ENCODE peak calls at places on chromosomes 12 and 14, in eight cellular contexts. One of them, this sample, is unnamed.

GRCh38 chr14:101019541-101019940 is 116.0 kb upstream of the RTL1 start:
- DNase-seq in GM23338: no peak
- DNase-seq in psoas muscle: no peak
- DNase-seq in keratinocyte: no peak
- DNase-seq in fibroblast of lung: no peak
- DNase-seq in hepatocyte: no peak
- DNase-seq in endodermal cell: peak; percentile 17
- DNase-seq in cardiac fibroblast: no peak
- DNase-seq in this sample: no peak

GRCh38 chr12:46299846-46300245 is 31.0 kb upstream of the SLC38A1 start:
- DNase-seq in GM23338: no peak
- DNase-seq in psoas muscle: no peak
- DNase-seq in keratinocyte: no peak
- DNase-seq in fibroblast of lung: no peak
- DNase-seq in hepatocyte: no peak
- DNase-seq in endodermal cell: no peak
- DNase-seq in cardiac fibroblast: no peak
- DNase-seq in this sample: no peak

GRCh38 chr14:29028973-29029582 is 262.5 kb downstream of the FOXG1 start:
- DNase-seq in GM23338: peak; percentile 83
- DNase-seq in psoas muscle: no peak
- DNase-seq in keratinocyte: no peak
- DNase-seq in fibroblast of lung: peak; percentile 60
- DNase-seq in hepatocyte: peak; percentile 73
- DNase-seq in endodermal cell: peak; percentile 81
- DNase-seq in cardiac fibroblast: peak; percentile 28
- DNase-seq in this sample: no peak

GRCh38 chr12:75969768-75970167 is 61.8 kb downstream of the PHLDA1 start:
- DNase-seq in GM23338: peak; percentile 79
- DNase-seq in psoas muscle: no peak
- DNase-seq in keratinocyte: no peak
- DNase-seq in fibroblast of lung: no peak
- DNase-seq in hepatocyte: no peak
- DNase-seq in endodermal cell: peak; percentile 83
- DNase-seq in cardiac fibroblast: no peak
- DNase-seq in this sample: no peak

GRCh38 chr12:92123780-92124707 is 21.6 kb downstream of the BTG1 start:
- DNase-seq in GM23338: no peak
- DNase-seq in psoas muscle: no peak
- DNase-seq in keratinocyte: no peak
- DNase-seq in fibroblast of lung: peak; percentile 51
- DNase-seq in hepatocyte: no peak
- DNase-seq in endodermal cell: no peak
- DNase-seq in cardiac fibroblast: peak; percentile 45
- DNase-seq in this sample: no peak

GRCh38 chr12:106564678-106565329 is 18.0 kb upstream of the RFX4 start:
- DNase-seq in GM23338: no peak
- DNase-seq in psoas muscle: no peak
- DNase-seq in keratinocyte: no peak
- DNase-seq in fibroblast of lung: no peak
- DNase-seq in hepatocyte: no peak
- DNase-seq in endodermal cell: no peak
- DNase-seq in cardiac fibroblast: no peak
- DNase-seq in this sample: no peak

GRCh38 chr12:57756406-57757341 is 1.8 kb downstream of the MARCHF9 start:
- DNase-seq in GM23338: peak; percentile 89
- DNase-seq in psoas muscle: no peak
- DNase-seq in keratinocyte: no peak
- DNase-seq in fibroblast of lung: no peak
- DNase-seq in hepatocyte: peak; percentile 75
- DNase-seq in endodermal cell: peak; percentile 95
- DNase-seq in cardiac fibroblast: no peak
- DNase-seq in this sample: no peak

GRCh38 chr12:118853634-118854033 is 127.7 kb upstream of the SRRM4 start:
- DNase-seq in GM23338: peak; percentile 58
- DNase-seq in psoas muscle: no peak
- DNase-seq in keratinocyte: no peak
- DNase-seq in fibroblast of lung: no peak
- DNase-seq in hepatocyte: peak; percentile 7
- DNase-seq in endodermal cell: peak; percentile 74
- DNase-seq in cardiac fibroblast: peak; percentile 3
- DNase-seq in this sample: no peak

DNA sequence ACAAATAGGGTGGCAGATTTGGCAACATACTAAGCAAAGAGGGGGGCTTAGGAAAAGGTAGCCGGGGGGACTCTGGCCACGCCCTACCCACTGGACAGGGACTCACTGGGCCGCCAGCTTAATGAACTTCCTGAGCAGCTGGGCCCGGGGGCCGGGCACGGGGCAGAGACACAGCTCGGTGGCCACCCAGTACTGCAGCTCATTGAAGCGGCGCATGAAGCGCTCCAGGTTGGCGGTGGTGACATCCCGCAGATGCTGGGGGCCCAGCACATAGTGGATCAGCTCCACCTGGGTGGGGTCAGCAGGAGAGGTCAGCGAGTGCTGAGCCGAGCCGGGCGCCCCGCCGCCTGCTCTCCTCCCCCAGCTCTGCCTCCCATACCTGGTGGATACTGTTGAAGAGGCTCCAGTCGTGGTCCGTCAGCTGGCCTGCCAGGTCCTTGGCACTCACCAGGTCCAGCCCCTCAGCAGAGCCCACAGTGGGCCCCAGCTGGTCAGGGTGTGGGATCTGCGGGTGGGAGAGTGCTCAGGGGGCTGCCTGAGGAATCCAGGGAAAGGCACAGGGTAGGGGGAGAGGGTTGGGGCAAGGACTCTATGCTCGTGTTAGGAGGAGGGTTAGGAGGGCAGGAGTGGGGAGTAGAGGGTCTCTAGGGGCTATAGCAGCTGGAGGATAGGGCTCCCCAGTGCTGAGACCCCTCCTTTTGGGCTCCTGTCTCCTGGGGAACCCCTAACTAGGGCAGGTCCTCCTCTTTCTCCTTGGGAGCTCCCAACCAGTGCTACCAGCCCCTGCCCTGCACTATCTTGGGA is 15.4 kb upstream of the ENDOU start:
- DNase-seq in GM23338: no peak
- DNase-seq in psoas muscle: no peak
- DNase-seq in keratinocyte: no peak
- DNase-seq in fibroblast of lung: no peak
- DNase-seq in hepatocyte: no peak
- DNase-seq in endodermal cell: no peak
- DNase-seq in cardiac fibroblast: no peak
- DNase-seq in this sample: no peak
- H3K4me3 ChIP-seq in GM23338: no peak overlapping the region
- H3K4me3 ChIP-seq in psoas muscle: no peak overlapping the region
- H3K4me3 ChIP-seq in keratinocyte: no peak overlapping the region
- H3K4me3 ChIP-seq in fibroblast of lung: no peak overlapping the region
- H3K4me3 ChIP-seq in hepatocyte: no peak overlapping the region
- H3K4me3 ChIP-seq in endodermal cell: no peak overlapping the region
- H3K4me3 ChIP-seq in cardiac fibroblast: no peak overlapping the region
- H3K4me3 ChIP-seq in this sample: no peak overlapping the region

GRCh38 chr12:26918321-26919215 is 19.2 kb downstream of the INTS13 start:
- DNase-seq in GM23338: no peak
- DNase-seq in psoas muscle: no peak
- DNase-seq in keratinocyte: no peak
- DNase-seq in fibroblast of lung: peak; percentile 19
- DNase-seq in hepatocyte: no peak
- DNase-seq in endodermal cell: no peak
- DNase-seq in cardiac fibroblast: peak; percentile 16
- DNase-seq in this sample: no peak

GRCh38 chr12:26919216-26919555 is 18.6 kb downstream of the INTS13 start:
- DNase-seq in GM23338: no peak
- DNase-seq in psoas muscle: no peak
- DNase-seq in keratinocyte: no peak
- DNase-seq in fibroblast of lung: no peak
- DNase-seq in hepatocyte: no peak
- DNase-seq in endodermal cell: no peak
- DNase-seq in cardiac fibroblast: no peak
- DNase-seq in this sample: no peak

DNA sequence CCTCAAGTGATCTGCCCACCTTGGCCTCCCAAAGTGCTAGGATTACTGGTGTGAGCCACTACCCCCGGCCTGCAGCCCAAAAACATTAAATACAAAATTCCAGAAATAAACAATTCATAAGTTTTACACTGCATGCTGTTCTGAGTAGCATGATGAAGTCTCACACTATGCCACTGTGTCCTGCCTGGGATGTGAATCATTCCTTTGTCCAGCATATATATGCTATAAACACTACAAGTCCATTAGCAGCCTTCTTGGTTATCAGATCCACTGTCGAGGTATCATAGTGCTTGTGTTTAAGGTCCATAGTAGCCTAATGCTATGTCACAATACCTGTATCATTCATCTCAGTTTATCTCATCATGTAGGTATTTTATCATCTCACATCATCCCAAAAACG is 15.9 kb downstream of the INTS13 start:
- DNase-seq in GM23338: no peak
- DNase-seq in psoas muscle: no peak
- DNase-seq in keratinocyte: no peak
- DNase-seq in fibroblast of lung: no peak
- DNase-seq in hepatocyte: no peak
- DNase-seq in endodermal cell: no peak
- DNase-seq in cardiac fibroblast: no peak
- DNase-seq in this sample: no peak
- H3K4me3 ChIP-seq in GM23338: no peak overlapping the region
- H3K4me3 ChIP-seq in psoas muscle: no peak overlapping the region
- H3K4me3 ChIP-seq in keratinocyte: no peak overlapping the region
- H3K4me3 ChIP-seq in fibroblast of lung: no peak overlapping the region
- H3K4me3 ChIP-seq in hepatocyte: no peak overlapping the region
- H3K4me3 ChIP-seq in endodermal cell: no peak overlapping the region
- H3K4me3 ChIP-seq in cardiac fibroblast: no peak overlapping the region
- H3K4me3 ChIP-seq in this sample: no peak overlapping the region

GRCh38 chr12:131844140-131844539 is 15.9 kb downstream of the MMP17 start:
- DNase-seq in GM23338: no peak
- DNase-seq in psoas muscle: no peak
- DNase-seq in keratinocyte: no peak
- DNase-seq in fibroblast of lung: no peak
- DNase-seq in hepatocyte: no peak
- DNase-seq in endodermal cell: no peak
- DNase-seq in cardiac fibroblast: no peak
- DNase-seq in this sample: no peak
- H3K4me3 ChIP-seq in GM23338: no peak overlapping the region
- H3K4me3 ChIP-seq in psoas muscle: no peak overlapping the region
- H3K4me3 ChIP-seq in keratinocyte: no peak overlapping the region
- H3K4me3 ChIP-seq in fibroblast of lung: no peak overlapping the region
- H3K4me3 ChIP-seq in hepatocyte: no peak overlapping the region
- H3K4me3 ChIP-seq in endodermal cell: no peak overlapping the region
- H3K4me3 ChIP-seq in cardiac fibroblast: no peak overlapping the region
- H3K4me3 ChIP-seq in this sample: no peak overlapping the region

GRCh38 chr12:6461401-6462233 is 8.9 kb downstream of the VAMP1 start:
- DNase-seq in GM23338: no peak
- DNase-seq in psoas muscle: no peak
- DNase-seq in keratinocyte: no peak
- DNase-seq in fibroblast of lung: no peak
- DNase-seq in hepatocyte: no peak
- DNase-seq in endodermal cell: no peak
- DNase-seq in cardiac fibroblast: no peak
- DNase-seq in this sample: no peak
- H3K4me3 ChIP-seq in GM23338: no peak overlapping the region
- H3K4me3 ChIP-seq in psoas muscle: no peak overlapping the region
- H3K4me3 ChIP-seq in keratinocyte: no peak overlapping the region
- H3K4me3 ChIP-seq in fibroblast of lung: no peak overlapping the region
- H3K4me3 ChIP-seq in hepatocyte: no peak overlapping the region
- H3K4me3 ChIP-seq in endodermal cell: no peak overlapping the region
- H3K4me3 ChIP-seq in cardiac fibroblast: no peak overlapping the region
- H3K4me3 ChIP-seq in this sample: no peak overlapping the region

GRCh38 chr14:76810953-76811400 is 1.7 kb downstream of the ANGEL1 start:
- DNase-seq in GM23338: peak; percentile 41
- DNase-seq in psoas muscle: no peak
- DNase-seq in keratinocyte: no peak
- DNase-seq in fibroblast of lung: peak; percentile 59
- DNase-seq in hepatocyte: peak; percentile 44
- DNase-seq in endodermal cell: no peak
- DNase-seq in cardiac fibroblast: peak; percentile 58
- DNase-seq in this sample: no peak
- H3K4me3 ChIP-seq in GM23338: peak overlapping the region; percentile 93
- H3K4me3 ChIP-seq in psoas muscle: peak overlapping the region; percentile 97
- H3K4me3 ChIP-seq in keratinocyte: no peak overlapping the region
- H3K4me3 ChIP-seq in fibroblast of lung: peak overlapping the region; percentile 67
- H3K4me3 ChIP-seq in hepatocyte: no peak overlapping the region
- H3K4me3 ChIP-seq in endodermal cell: peak overlapping the region; percentile 90
- H3K4me3 ChIP-seq in cardiac fibroblast: no peak overlapping the region
- H3K4me3 ChIP-seq in this sample: peak overlapping the region; percentile 31

DNA sequence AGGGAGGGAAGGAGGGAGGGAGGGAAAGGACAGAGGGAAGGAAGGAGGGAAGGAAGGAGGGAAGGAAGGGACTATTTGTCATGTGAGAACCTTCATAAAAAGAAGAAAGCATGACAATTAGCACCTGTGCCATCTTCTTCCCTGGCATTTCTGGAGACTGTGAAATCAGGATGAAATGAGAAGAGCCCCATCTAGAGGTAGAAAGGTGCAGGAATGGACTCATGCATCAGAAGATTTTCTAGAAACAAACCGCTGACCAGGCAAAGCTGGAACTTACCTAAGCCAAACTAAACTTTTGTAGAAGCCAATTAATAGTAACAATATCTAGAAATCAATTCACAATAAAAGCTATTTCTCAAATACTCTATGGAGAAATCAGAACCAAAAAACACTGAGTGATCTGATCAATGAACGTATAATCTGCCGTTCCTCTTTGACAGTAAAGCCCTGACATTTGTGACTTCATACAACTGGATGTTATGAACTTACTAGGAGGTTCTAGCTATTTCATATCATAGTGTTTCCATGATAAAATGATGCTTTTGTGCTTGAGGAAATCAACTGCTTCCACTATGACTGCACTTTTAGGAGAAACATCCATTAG is 24.4 kb upstream of the CRACR2A start:
- DNase-seq in GM23338: peak; percentile 79
- DNase-seq in psoas muscle: no peak
- DNase-seq in keratinocyte: no peak
- DNase-seq in fibroblast of lung: peak; percentile 60
- DNase-seq in hepatocyte: peak; percentile 67
- DNase-seq in endodermal cell: no peak
- DNase-seq in cardiac fibroblast: peak; percentile 75
- DNase-seq in this sample: no peak
- H3K4me3 ChIP-seq in GM23338: no peak overlapping the region
- H3K4me3 ChIP-seq in psoas muscle: no peak overlapping the region
- H3K4me3 ChIP-seq in keratinocyte: no peak overlapping the region
- H3K4me3 ChIP-seq in fibroblast of lung: no peak overlapping the region
- H3K4me3 ChIP-seq in hepatocyte: no peak overlapping the region
- H3K4me3 ChIP-seq in endodermal cell: no peak overlapping the region
- H3K4me3 ChIP-seq in cardiac fibroblast: no peak overlapping the region
- H3K4me3 ChIP-seq in this sample: no peak overlapping the region

This sample was measured in MG63.